ENCODE peak calls at places on chromosome X, in five cellular contexts. P is right atrium auricular region, N is pancreas, J is fibroblast of mammary gland, L is upper lobe of right lung. V is an unnamed sample.

GRCh38 chrX:9569875-9570274 is 105.0 kb downstream of the TBL1X start:
- DNase-seq in J (peak), N (no peak), L (no peak), P (no peak), V (no peak)

GRCh38 chrX:3664921-3665320 is 48.5 kb downstream of the PRKX start:
- DNase-seq in L (no peak), P (no peak), J (no peak), N (no peak), V (no peak)

GRCh38 chrX:50838820-50839600 is 25.0 kb upstream of the SHROOM4 start:
- DNase-seq in J (peak), N (no peak), L (no peak), P (no peak), V (no peak)

GRCh38 chrX:7582191-7582590 is 260.8 kb upstream of the VCX start:
- DNase-seq in P (no peak), L (no peak), N (no peak), J (no peak), V (no peak)

GRCh38 chrX:1618689-1619088 is 3.8 kb downstream of the ASMT start:
- DNase-seq in J (no peak), L (no peak), P (no peak), N (no peak), V (no peak)

GRCh38 chrX:20037182-20037581 is 46.3 kb upstream of the BCLAF3 start:
- DNase-seq in N (no peak), J (no peak), L (no peak), P (no peak), V (no peak)

GRCh38 chrX:30779453-30780030 is 109.5 kb downstream of the TAB3 start:
- DNase-seq in J (no peak), N (no peak), L (no peak), P (no peak), V (no peak)

GRCh38 chrX:46152756-46153155 is 392.5 kb downstream of the ZNF674 start:
- DNase-seq in J (peak), L (no peak), N (no peak), P (no peak), V (no peak)

GRCh38 chrX:134794692-134795091 is 136.4 kb upstream of the PLAC1 start:
- DNase-seq in N (no peak), L (no peak), P (no peak), J (peak), V (no peak)

GRCh38 chrX:136292656-136293055 is 8.1 kb upstream of the ADGRG4 start:
- DNase-seq in J (no peak), L (no peak), P (no peak), N (no peak), V (no peak)

GRCh38 chrX:155179343-155179997 is 36.8 kb upstream of the VBP1 start:
- DNase-seq in L (no peak), P (no peak), J (no peak), N (no peak), V (no peak)

GRCh38 chrX:16123222-16123786 is at the start of gene GRPR:
- DNase-seq in L (peak), J (peak), P (peak), N (peak), V (peak)

GRCh38 chrX:11665144-11666040 is at the start of gene ARHGAP6:
- DNase-seq in J (peak), L (peak), P (no peak), N (peak), V (peak)

GRCh38 chrX:133580630-133581029 is 165.3 kb upstream of the GPC4 start:
- DNase-seq in N (no peak), P (no peak), J (peak), L (no peak), V (no peak)

GRCh38 chrX:136588060-136588459 is 56.0 kb downstream of the VGLL1 start:
- DNase-seq in J (no peak), P (no peak), L (no peak), N (no peak), V (peak)

GRCh38 chrX:44071070-44071645 is 98.0 kb upstream of the NDP start:
- DNase-seq in L (no peak), J (peak), P (no peak), N (no peak), V (no peak)

GRCh38 chrX:54413753-54414152 is 26.5 kb upstream of the TSR2 start:
- DNase-seq in P (no peak), L (no peak), J (peak), N (no peak), V (peak)

GRCh38 chrX:120450163-120450562 is 18.9 kb downstream of the LAMP2 start:
- DNase-seq in J (no peak), L (no peak), P (no peak), N (no peak), V (no peak)

GRCh38 chrX:40949071-40949470 is 136.2 kb upstream of the USP9X start:
- DNase-seq in J (no peak), L (no peak), P (no peak), N (no peak), V (no peak)

GRCh38 chrX:40952855-40953254 is 132.4 kb upstream of the USP9X start:
- DNase-seq in P (no peak), J (peak), N (no peak), L (no peak), V (peak)

GRCh38 chrX:40950546-40950945 is 134.7 kb upstream of the USP9X start:
- DNase-seq in P (no peak), L (no peak), N (no peak), J (no peak), V (no peak)

GRCh38 chrX:40953369-40953768 is 131.9 kb upstream of the USP9X start:
- DNase-seq in P (no peak), L (no peak), N (no peak), J (no peak), V (no peak)
- H3K4me3 ChIP-seq in P (no peak), L (no peak), N (no peak), J (no peak), V (no peak)

GRCh38 chrX:69065451-69065850 is 99.8 kb downstream of the PJA1 start:
- DNase-seq in P (peak), J (peak), L (no peak), N (peak), V (peak)

GRCh38 chrX:69063486-69063885 is 101.8 kb downstream of the PJA1 start:
- DNase-seq in P (no peak), J (no peak), L (no peak), N (peak), V (no peak)

GRCh38 chrX:69062493-69062892 is 102.8 kb downstream of the PJA1 start:
- DNase-seq in P (no peak), J (no peak), N (no peak), L (no peak), V (no peak)

GRCh38 chrX:69066021-69066757 is 99.1 kb downstream of the PJA1 start:
- DNase-seq in L (no peak), J (no peak), P (no peak), N (peak), V (no peak)

GRCh38 chrX:69060631-69061408 is 104.4 kb downstream of the PJA1 start:
- DNase-seq in P (peak), J (peak), N (peak), L (no peak), V (peak)
- TF ChIP-seq CTCF in P (no peak), J (peak), N (no peak), L (peak), V (peak)

GRCh38 chrX:66632986-66633385 is 5.9 kb downstream of the EDA2R start:
- DNase-seq in N (no peak), J (peak), P (no peak), L (no peak), V (peak)

GRCh38 chrX:66635360-66635759 is 3.5 kb downstream of the EDA2R start:
- DNase-seq in L (no peak), N (no peak), P (no peak), J (peak), V (peak)

GRCh38 chrX:66632473-66632872 is 6.4 kb downstream of the EDA2R start:
- DNase-seq in J (peak), N (no peak), L (no peak), P (no peak), V (peak)

GRCh38 chrX:66634272-66634671 is 4.6 kb downstream of the EDA2R start:
- DNase-seq in P (no peak), J (peak), N (no peak), L (no peak), V (peak)

DNA sequence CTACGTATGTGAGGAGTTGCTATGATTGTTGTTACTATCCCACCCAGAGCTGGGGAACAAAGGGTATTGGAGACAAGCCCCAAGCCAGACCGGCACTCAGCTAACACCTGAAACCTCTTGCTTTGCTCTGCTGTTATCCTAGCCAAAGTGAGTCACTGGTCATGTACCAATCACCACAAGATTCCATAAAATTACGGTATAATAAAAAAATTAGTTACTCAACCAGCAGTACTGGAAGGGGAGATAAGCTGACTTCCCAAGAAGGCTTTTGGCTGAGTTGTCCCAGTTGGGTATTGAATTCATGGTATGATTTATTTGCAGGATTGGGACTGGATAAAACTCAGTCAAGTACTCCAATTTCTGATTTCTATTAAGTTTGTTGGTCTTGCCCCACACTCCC is 5.3 kb downstream of the EDA2R start:
- DNase-seq in J (peak), P (no peak), L (no peak), N (no peak), V (peak)
- H3K4me3 ChIP-seq in J (no peak), P (no peak), L (no peak), N (no peak), V (no peak)

GRCh38 chrX:47201545-47201944 is 7.9 kb downstream of the UBA1 start:
- DNase-seq in J (no peak), L (no peak), P (no peak), N (no peak), V (no peak)

GRCh38 chrX:47202316-47202715 is 8.7 kb downstream of the UBA1 start:
- DNase-seq in N (peak), J (no peak), P (no peak), L (no peak), V (no peak)

GRCh38 chrX:47199286-47199685 is 5.7 kb downstream of the UBA1 start:
- DNase-seq in P (no peak), J (no peak), L (no peak), N (no peak), V (no peak)

GRCh38 chrX:47198687-47199080 is 5.1 kb downstream of the UBA1 start:
- DNase-seq in P (no peak), L (no peak), N (peak), J (no peak), V (no peak)

DNA sequence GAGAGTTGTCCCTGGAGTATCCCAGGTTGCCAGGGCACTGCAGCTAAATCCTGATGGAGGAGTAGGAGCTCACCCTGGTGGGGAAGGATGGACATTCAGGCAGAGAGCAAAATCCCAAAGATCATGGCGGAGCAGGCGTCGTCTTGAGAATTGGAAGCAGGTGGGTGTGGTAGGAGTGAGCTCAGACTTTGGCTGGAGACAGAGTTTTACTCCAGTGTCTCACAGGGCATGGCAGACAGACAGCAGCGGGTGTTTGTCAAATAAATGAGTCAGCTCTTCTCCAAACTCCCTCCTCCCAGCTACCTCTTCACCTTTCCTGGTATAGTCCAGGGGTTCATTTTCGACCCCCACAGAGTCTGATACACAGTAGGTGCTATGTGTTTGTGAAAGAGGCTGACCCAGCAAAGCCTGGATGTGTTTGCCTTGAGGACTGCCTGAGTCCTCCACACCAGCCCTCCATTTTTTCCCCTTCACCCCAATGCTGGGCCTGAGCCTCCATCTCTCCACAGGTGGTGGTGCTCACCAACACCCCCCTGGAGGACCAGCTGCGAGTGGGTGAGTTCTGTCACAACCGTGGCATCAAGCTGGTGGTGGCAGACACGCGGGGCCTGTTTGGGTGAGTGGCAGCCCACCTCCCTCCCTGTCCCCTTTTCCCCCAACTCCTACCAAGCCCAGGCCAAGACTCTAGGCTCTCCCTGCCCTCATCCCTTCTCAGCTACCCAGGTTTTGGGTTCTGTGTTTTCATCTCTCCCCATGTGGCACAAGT is 6.9 kb downstream of the UBA1 start:
- DNase-seq in P (peak), L (no peak), N (peak), J (peak), V (peak)
- TF ChIP-seq CTCF in P (no peak), L (no peak), N (no peak), J (peak), V (peak)

GRCh38 chrX:78111140-78111931 is 7.3 kb downstream of the PGK1 start:
- DNase-seq in N (no peak), L (no peak), J (no peak), P (no peak), V (no peak)
- H3K4me3 ChIP-seq in N (no peak), L (no peak), J (no peak), P (no peak), V (no peak)

DNA sequence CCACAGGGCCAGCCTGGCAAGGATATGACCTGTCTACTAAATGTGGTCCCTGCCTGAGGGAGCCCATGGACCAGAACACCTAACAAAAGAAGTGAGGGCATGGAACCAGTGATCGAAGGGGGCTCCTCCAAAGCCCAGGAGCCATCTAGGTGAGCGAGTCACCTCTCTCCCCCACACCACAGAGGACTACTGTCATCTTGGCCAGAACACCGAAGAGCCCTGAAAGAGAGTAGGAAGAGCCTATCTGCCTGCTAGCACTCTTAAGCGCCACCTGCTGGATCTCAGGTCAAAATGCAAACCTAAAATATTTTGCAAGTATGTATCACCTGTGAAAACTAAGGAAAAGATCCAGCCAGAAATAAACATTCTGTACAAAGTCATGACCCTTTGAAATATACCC is 137.9 kb upstream of the ZXDB start:
- DNase-seq in J (peak), P (no peak), L (no peak), N (no peak), V (peak)
- TF ChIP-seq CTCF in J (peak), P (no peak), L (peak), N (no peak), V (peak)

DNA sequence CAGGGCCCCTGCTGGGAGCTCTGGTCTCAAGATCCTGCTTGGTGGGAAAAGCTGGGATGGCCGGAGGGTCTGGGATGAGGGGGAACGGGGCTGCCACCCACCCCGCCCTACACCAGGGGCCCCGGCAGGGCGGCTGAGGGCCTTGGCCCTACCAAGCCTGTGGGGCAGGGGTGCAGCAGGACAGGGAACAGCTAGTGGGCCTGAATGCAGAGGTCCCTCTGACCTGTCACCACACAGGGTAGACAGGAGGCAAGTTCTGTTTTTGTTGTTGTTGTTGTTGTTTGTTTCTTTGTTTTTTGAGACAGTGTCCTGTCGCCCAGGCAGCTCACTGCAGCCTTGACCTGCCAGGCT is 332 bp upstream of the RENBP start:
- DNase-seq in L (no peak), N (no peak), P (no peak), J (no peak), V (no peak)
- H3K4me3 ChIP-seq in L (peak), N (no peak), P (peak), J (no peak), V (no peak)

V was measured in fibroblast of villous mesenchyme.